ENCODE peak calls at places on chromosomes 1 and 21, in seven cellular contexts. D, Y, T, F, P, X and E are unnamed samples.

GRCh38 chr1:48469616-48470500 is 2.1 kb downstream of the SPATA6 start:
- DNase-seq in D (peak; percentile 49), Y (peak; percentile 73), F (peak; percentile 50), P (peak; percentile 24), X (peak; percentile 8), T (no peak), E (no peak)

GRCh38 chr1:228084325-228084724 is 1.8 kb downstream of the ARF1 start:
- DNase-seq in F (no peak), D (no peak), X (no peak), P (peak; percentile 61), T (no peak), Y (no peak), E (no peak)

GRCh38 chr1:205449750-205450443 is 5.9 kb downstream of the BLACAT1 start:
- DNase-seq in P (peak; percentile 99), D (no peak), X (peak; percentile 75), Y (peak; percentile 92), T (no peak), F (no peak), E (no peak)

GRCh38 chr21:39788383-39788782 is 43.4 kb downstream of the IGSF5 start:
- DNase-seq in T (peak; percentile 82), F (peak; percentile 71), P (peak; percentile 67), X (peak; percentile 91), D (peak; percentile 82), Y (peak; percentile 89), E (peak; percentile 10)

GRCh38 chr1:180611016-180611930 is 20.5 kb upstream of the XPR1 start:
- DNase-seq in F (no peak), T (no peak), P (peak; percentile 82), X (no peak), D (peak; percentile 66), Y (no peak), E (no peak)

GRCh38 chr1:197948926-197949899 is 32.0 kb downstream of the LHX9 start:
- DNase-seq in X (no peak), T (no peak), D (no peak), Y (no peak), P (no peak), F (no peak), E (no peak)

GRCh38 chr1:56376188-56376984 is 203.0 kb downstream of the PLPP3 start:
- DNase-seq in F (no peak), D (no peak), Y (no peak), X (peak; percentile 34), T (no peak), P (peak; percentile 52), E (no peak)

GRCh38 chr1:167683641-167684502 is 37.9 kb upstream of the MPZL1 start:
- DNase-seq in F (no peak), T (no peak), Y (peak; percentile 82), P (no peak), D (peak; percentile 66), X (peak; percentile 80), E (no peak)

GRCh38 chr1:108511764-108512163 is 48.1 kb upstream of the EEIG2 start:
- DNase-seq in P (no peak), X (no peak), D (no peak), T (no peak), Y (no peak), F (no peak), E (no peak)

GRCh38 chr1:33250217-33250616 is 6.1 kb upstream of the ZNF362 start:
- DNase-seq in D (no peak), F (no peak), T (no peak), Y (no peak), X (no peak), P (no peak), E (no peak)

GRCh38 chr1:198929961-198930599 is 291.2 kb downstream of the PTPRC start:
- DNase-seq in X (no peak), Y (no peak), F (no peak), T (no peak), P (no peak), D (no peak), E (no peak)

GRCh38 chr1:61244114-61244513 is 161.8 kb downstream of the NFIA start:
- DNase-seq in P (no peak), D (no peak), Y (no peak), X (no peak), T (no peak), F (no peak), E (peak; percentile 18)

DNA sequence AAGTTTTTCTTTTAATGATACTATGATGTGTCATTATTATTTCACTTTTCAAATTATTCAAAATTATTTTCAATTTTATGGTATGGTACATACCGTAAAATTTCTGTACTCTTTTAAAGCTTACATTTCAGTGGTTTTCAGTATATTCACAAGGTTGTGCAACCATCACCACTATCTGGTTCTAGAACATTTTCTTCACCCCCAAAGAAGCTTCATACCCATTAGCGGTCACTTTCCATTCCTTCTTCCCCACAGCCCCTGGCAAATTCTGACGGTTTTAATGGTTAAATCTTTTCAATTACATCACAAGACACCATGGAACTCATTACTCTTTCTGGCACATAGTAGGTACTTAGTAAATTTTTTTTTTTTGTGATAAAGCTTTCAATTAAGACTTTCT is 22.8 kb upstream of the ATP5PO start:
- DNase-seq in F (no peak), X (no peak), Y (no peak), P (no peak), T (no peak), D (no peak), E (no peak)
- H3K27ac ChIP-seq in F (no peak overlapping the region), X (no peak overlapping the region), Y (no peak overlapping the region), P (no peak overlapping the region), T (no peak overlapping the region), D (peak overlapping the region; percentile 75), E (no peak overlapping the region)

DNA sequence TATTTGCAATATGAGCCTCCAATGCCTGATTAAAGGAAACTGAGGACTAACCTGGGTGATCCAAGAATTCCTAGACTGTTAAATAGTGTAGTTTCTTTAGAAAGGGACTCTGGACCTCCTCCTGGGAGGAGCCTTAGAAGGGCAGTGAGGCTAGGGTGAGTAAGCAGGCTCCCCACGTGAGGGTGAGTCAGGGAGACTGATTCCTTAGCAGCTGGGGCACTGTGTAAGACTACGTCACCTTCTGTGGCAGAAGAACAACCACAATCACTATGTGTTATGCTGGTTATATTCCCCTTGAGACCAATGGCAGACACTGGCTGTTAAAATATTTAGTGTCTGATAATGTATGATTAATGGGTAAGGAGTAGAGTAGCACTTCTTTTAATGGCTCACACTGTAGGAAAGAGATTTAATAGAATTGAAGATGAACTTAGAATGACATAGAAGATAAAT is 53.3 kb upstream of the SYT14 start:
- DNase-seq in D (no peak), Y (no peak), T (no peak), F (no peak), P (peak; percentile 99), X (no peak), E (no peak)
- H3K27ac ChIP-seq in D (no peak overlapping the region), Y (no peak overlapping the region), T (no peak overlapping the region), F (peak overlapping the region; percentile 96), P (peak overlapping the region; percentile 98), X (no peak overlapping the region), E (peak overlapping the region; percentile 43)

GRCh38 chr1:8858112-8858668 is 20.3 kb downstream of the ENO1 start:
- DNase-seq in D (peak; percentile 68), P (no peak), X (no peak), F (no peak), T (no peak), Y (no peak), E (no peak)
- H3K27ac ChIP-seq in D (peak overlapping the region; percentile 77), P (no peak overlapping the region), X (no peak overlapping the region), F (no peak overlapping the region), T (no peak overlapping the region), Y (peak overlapping the region; percentile 4), E (no peak overlapping the region)

GRCh38 chr1:3070654-3071506 is 1.9 kb downstream of the PRDM16 start:
- DNase-seq in X (peak; percentile 75), F (peak; percentile 41), T (no peak), D (no peak), P (no peak), Y (peak; percentile 68), E (no peak)
- H3K27ac ChIP-seq in X (no peak overlapping the region), F (peak overlapping the region; percentile 74), T (no peak overlapping the region), D (peak overlapping the region; percentile 77), P (no peak overlapping the region), Y (peak overlapping the region; percentile 77), E (no peak overlapping the region)